ENCODE peak calls at places on chromosome 9, in ten cellular contexts. M is renal cortical epithelial cell; S is HS-5; P is GM23338; I is activated CD4-positive, CD25-positive, alpha-beta regulatory T cell treated with anti-CD3 and anti-CD28 coated beads, Interleukin-2, amount 50 U/mL, for 72 hours; A is T-helper 17 cell; Z is fibroblast of mammary gland; N is kidney tubule cell; R is GM06990; F is stimulated activated CD4-positive, alpha-beta T cell treated with anti-CD3 and anti-CD28 coated beads, Interleukin-15, amount 100 ng/mL, for 1 hour. Y is an unnamed sample.

GRCh38 chr9:69931340-69931739 is 110.7 kb downstream of the CFAP95 start:
- DNase-seq in M (no peak), P (peak; percentile 70), A (no peak), S (no peak), I (no peak), Z (no peak), R (no peak), N (no peak), F (no peak), Y (no peak)

GRCh38 chr9:36746415-36746814 is 173.7 kb downstream of the MELK start:
- DNase-seq in R (no peak), A (no peak), F (no peak), P (no peak), N (no peak), Z (no peak), S (no peak), I (no peak), M (no peak), Y (no peak)

GRCh38 chr9:36218011-36218410 is 27.3 kb downstream of the CLTA start:
- DNase-seq in M (no peak), A (no peak), S (no peak), P (no peak), I (no peak), N (no peak), F (no peak), R (no peak), Z (no peak), Y (no peak)

GRCh38 chr9:4734150-4734549 is 6.9 kb downstream of the AK3 start:
- DNase-seq in R (no peak), P (no peak), A (no peak), M (no peak), Z (peak; percentile 31), N (no peak), S (no peak), F (no peak), I (no peak), Y (no peak)

GRCh38 chr9:98450486-98450885 is 195.0 kb upstream of the TBC1D2 start:
- DNase-seq in P (no peak), Z (peak; percentile 84), R (no peak), I (no peak), N (peak; percentile 82), F (no peak), S (peak; percentile 58), A (no peak), M (peak; percentile 6), Y (no peak)

GRCh38 chr9:98888794-98889495 is 54.8 kb upstream of the COL15A1 start:
- DNase-seq in P (no peak), I (no peak), S (no peak), F (no peak), A (no peak), Z (peak; percentile 59), R (no peak), M (no peak), N (no peak), Y (no peak)

GRCh38 chr9:88791105-88791805 is 200.0 kb upstream of the S1PR3 start:
- DNase-seq in M (peak; percentile 93), S (no peak), P (no peak), Z (peak; percentile 98), I (no peak), A (no peak), F (no peak), R (no peak), N (peak; percentile 52), Y (no peak)

GRCh38 chr9:133205996-133206931 is 2.8 kb downstream of the OBP2B start:
- DNase-seq in I (no peak), P (no peak), Z (no peak), S (no peak), M (no peak), N (no peak), A (no peak), F (no peak), R (no peak), Y (peak; percentile 49)

GRCh38 chr9:90107021-90107771 is 502.4 kb downstream of the GADD45G start:
- DNase-seq in A (no peak), Z (peak; percentile 23), S (no peak), P (no peak), F (no peak), M (peak; percentile 78), N (peak; percentile 76), I (no peak), R (no peak), Y (peak; percentile 72)

GRCh38 chr9:136379401-136379800 is 5.9 kb upstream of the CARD9 start:
- DNase-seq in F (no peak), I (no peak), N (no peak), A (no peak), M (no peak), S (no peak), P (no peak), Z (no peak), R (no peak), Y (no peak)

GRCh38 chr9:34377402-34377741 is 674 bp upstream of the MYORG start:
- DNase-seq in Z (no peak), I (no peak), M (no peak), F (no peak), R (no peak), N (no peak), S (no peak), P (no peak), A (no peak), Y (no peak)

GRCh38 chr9:87862536-87863268 is 20.0 kb upstream of the SPATA31E1 start:
- DNase-seq in R (no peak), Z (peak; percentile 85), S (peak; percentile 76), P (no peak), I (no peak), M (peak; percentile 91), A (no peak), F (no peak), N (peak; percentile 95), Y (peak; percentile 94)

GRCh38 chr9:137521405-137521985 is 28.7 kb downstream of the PNPLA7 start:
- DNase-seq in F (no peak), N (no peak), I (no peak), P (no peak), R (no peak), S (no peak), Z (no peak), M (no peak), A (no peak), Y (peak; percentile 43)

GRCh38 chr9:135216666-135217431 is 129.4 kb downstream of the OLFM1 start:
- DNase-seq in R (no peak), N (no peak), M (no peak), S (no peak), A (no peak), I (no peak), P (no peak), Z (no peak), F (no peak), Y (no peak)

GRCh38 chr9:99050292-99050911 is 54.5 kb upstream of the TGFBR1 start:
- DNase-seq in F (no peak), R (no peak), N (peak; percentile 68), Z (peak; percentile 68), M (peak; percentile 62), P (no peak), S (no peak), A (no peak), I (no peak), Y (no peak)

GRCh38 chr9:89519393-89519805 is 21.5 kb upstream of the SEMA4D start:
- DNase-seq in P (no peak), R (no peak), I (no peak), A (no peak), F (no peak), S (peak; percentile 10), M (peak; percentile 97), Z (peak; percentile 47), N (peak; percentile 94), Y (no peak)

GRCh38 chr9:137067860-137068538 is 2.4 kb downstream of the SAPCD2 start:
- DNase-seq in F (peak; percentile 74), S (no peak), P (peak; percentile 90), M (peak; percentile 60), N (peak; percentile 86), I (peak; percentile 85), R (peak; percentile 77), A (peak; percentile 77), Z (peak; percentile 77), Y (peak; percentile 93)

GRCh38 chr9:134655591-134656333 is 14.2 kb downstream of the COL5A1 start:
- DNase-seq in I (no peak), R (no peak), A (no peak), N (no peak), S (no peak), F (no peak), P (no peak), Z (no peak), M (no peak), Y (no peak)

GRCh38 chr9:123679330-123679987 is 250.5 kb downstream of the DENND1A start:
- DNase-seq in M (no peak), P (no peak), S (no peak), N (no peak), F (no peak), I (no peak), R (peak; percentile 81), Z (no peak), A (no peak), Y (no peak)

GRCh38 chr9:127074561-127075548 is 47.6 kb downstream of the ANGPTL2 start:
- DNase-seq in R (no peak), N (no peak), Z (no peak), A (no peak), P (no peak), S (no peak), F (no peak), M (peak; percentile 57), I (no peak), Y (peak; percentile 33)

GRCh38 chr9:676780-677458 is 164.6 kb upstream of the DMRT1 start:
- DNase-seq in M (peak; percentile 73), F (no peak), S (no peak), A (no peak), R (no peak), I (no peak), N (peak; percentile 76), P (no peak), Z (no peak), Y (no peak)

GRCh38 chr9:128554155-128554862 is 1.9 kb downstream of the SPTAN1 start:
- DNase-seq in R (peak; percentile 23), N (peak; percentile 91), I (no peak), A (no peak), M (peak; percentile 86), Z (peak; percentile 87), S (peak; percentile 88), P (peak; percentile 88), F (peak; percentile 13), Y (peak; percentile 93)

GRCh38 chr9:6924988-6925563 is 167.3 kb downstream of the KDM4C start:
- DNase-seq in M (no peak), Z (no peak), S (no peak), I (no peak), N (no peak), F (no peak), A (no peak), P (no peak), R (no peak), Y (no peak)

Y was measured in islet precursor cell.